ENCODE peak calls at places on chromosome 16, in six cellular contexts. One of them, this sample, is unnamed.

GRCh38 chr16:85536073-85536410 is 77.1 kb upstream of the GSE1 start:
- DNase-seq in nucleus accumbens: no peak
- DNase-seq in kidney epithelial cell: no peak
- DNase-seq in non-pigmented ciliary epithelial cell: no peak
- DNase-seq in hepatic stellate cell: no peak
- DNase-seq in stimulated activated CD4-positive, alpha-beta T cell treated with anti-CD3 and anti-CD28 coated beads, TNF-alpha, amount 100 ng/mL, for 48 hours: no peak
- DNase-seq in this sample: no peak

GRCh38 chr16:49492896-49493620 is 119.5 kb downstream of the C16orf78 start:
- DNase-seq in nucleus accumbens: no peak
- DNase-seq in non-pigmented ciliary epithelial cell: no peak
- DNase-seq in stimulated activated CD4-positive, alpha-beta T cell treated with anti-CD3 and anti-CD28 coated beads, TNF-alpha, amount 100 ng/mL, for 48 hours: no peak
- DNase-seq in hepatic stellate cell: no peak
- DNase-seq in kidney epithelial cell: no peak
- DNase-seq in this sample: no peak

GRCh38 chr16:68444058-68444657 is 4.2 kb downstream of the SMPD3 start:
- DNase-seq in nucleus accumbens: no peak
- DNase-seq in stimulated activated CD4-positive, alpha-beta T cell treated with anti-CD3 and anti-CD28 coated beads, TNF-alpha, amount 100 ng/mL, for 48 hours: no peak
- DNase-seq in kidney epithelial cell: no peak
- DNase-seq in hepatic stellate cell: peak
- DNase-seq in non-pigmented ciliary epithelial cell: no peak
- DNase-seq in this sample: no peak

GRCh38 chr16:66421891-66422290 is 5.2 kb upstream of the BEAN1 start:
- DNase-seq in non-pigmented ciliary epithelial cell: no peak
- DNase-seq in stimulated activated CD4-positive, alpha-beta T cell treated with anti-CD3 and anti-CD28 coated beads, TNF-alpha, amount 100 ng/mL, for 48 hours: no peak
- DNase-seq in hepatic stellate cell: no peak
- DNase-seq in nucleus accumbens: no peak
- DNase-seq in kidney epithelial cell: no peak
- DNase-seq in this sample: no peak

GRCh38 chr16:47503936-47504335 is 42.8 kb downstream of the PHKB start:
- DNase-seq in non-pigmented ciliary epithelial cell: no peak
- DNase-seq in nucleus accumbens: no peak
- DNase-seq in hepatic stellate cell: no peak
- DNase-seq in kidney epithelial cell: peak
- DNase-seq in stimulated activated CD4-positive, alpha-beta T cell treated with anti-CD3 and anti-CD28 coated beads, TNF-alpha, amount 100 ng/mL, for 48 hours: no peak
- DNase-seq in this sample: no peak

GRCh38 chr16:17346441-17346773 is 124.4 kb downstream of the XYLT1 start:
- DNase-seq in nucleus accumbens: no peak
- DNase-seq in kidney epithelial cell: no peak
- DNase-seq in stimulated activated CD4-positive, alpha-beta T cell treated with anti-CD3 and anti-CD28 coated beads, TNF-alpha, amount 100 ng/mL, for 48 hours: no peak
- DNase-seq in hepatic stellate cell: no peak
- DNase-seq in non-pigmented ciliary epithelial cell: no peak
- DNase-seq in this sample: no peak

GRCh38 chr16:47644166-47644565 is 183.0 kb downstream of the PHKB start:
- DNase-seq in non-pigmented ciliary epithelial cell: peak
- DNase-seq in kidney epithelial cell: no peak
- DNase-seq in hepatic stellate cell: peak
- DNase-seq in nucleus accumbens: no peak
- DNase-seq in stimulated activated CD4-positive, alpha-beta T cell treated with anti-CD3 and anti-CD28 coated beads, TNF-alpha, amount 100 ng/mL, for 48 hours: no peak
- DNase-seq in this sample: no peak

GRCh38 chr16:23673971-23674614 is 4.6 kb upstream of the PLK1 start:
- DNase-seq in hepatic stellate cell: no peak
- DNase-seq in non-pigmented ciliary epithelial cell: no peak
- DNase-seq in stimulated activated CD4-positive, alpha-beta T cell treated with anti-CD3 and anti-CD28 coated beads, TNF-alpha, amount 100 ng/mL, for 48 hours: no peak
- DNase-seq in kidney epithelial cell: no peak
- DNase-seq in nucleus accumbens: no peak
- DNase-seq in this sample: no peak

GRCh38 chr16:15829460-15829859 is 27.4 kb downstream of the MYH11 start:
- DNase-seq in kidney epithelial cell: no peak
- DNase-seq in hepatic stellate cell: peak
- DNase-seq in stimulated activated CD4-positive, alpha-beta T cell treated with anti-CD3 and anti-CD28 coated beads, TNF-alpha, amount 100 ng/mL, for 48 hours: no peak
- DNase-seq in nucleus accumbens: no peak
- DNase-seq in non-pigmented ciliary epithelial cell: no peak
- DNase-seq in this sample: no peak

GRCh38 chr16:85455534-85455933 is 157.6 kb upstream of the GSE1 start:
- DNase-seq in non-pigmented ciliary epithelial cell: no peak
- DNase-seq in nucleus accumbens: no peak
- DNase-seq in kidney epithelial cell: no peak
- DNase-seq in hepatic stellate cell: no peak
- DNase-seq in stimulated activated CD4-positive, alpha-beta T cell treated with anti-CD3 and anti-CD28 coated beads, TNF-alpha, amount 100 ng/mL, for 48 hours: no peak
- DNase-seq in this sample: no peak

GRCh38 chr16:54444851-54445523 is 158.4 kb upstream of the IRX3 start:
- DNase-seq in nucleus accumbens: no peak
- DNase-seq in kidney epithelial cell: no peak
- DNase-seq in stimulated activated CD4-positive, alpha-beta T cell treated with anti-CD3 and anti-CD28 coated beads, TNF-alpha, amount 100 ng/mL, for 48 hours: no peak
- DNase-seq in hepatic stellate cell: no peak
- DNase-seq in non-pigmented ciliary epithelial cell: no peak
- DNase-seq in this sample: no peak

GRCh38 chr16:35192993-35193392 is 1733.6 kb downstream of the TP53TG3F start:
- DNase-seq in non-pigmented ciliary epithelial cell: no peak
- DNase-seq in kidney epithelial cell: no peak
- DNase-seq in nucleus accumbens: no peak
- DNase-seq in stimulated activated CD4-positive, alpha-beta T cell treated with anti-CD3 and anti-CD28 coated beads, TNF-alpha, amount 100 ng/mL, for 48 hours: no peak
- DNase-seq in hepatic stellate cell: no peak
- DNase-seq in this sample: no peak

GRCh38 chr16:14510939-14511797 is 118.9 kb downstream of the PARN start:
- DNase-seq in nucleus accumbens: no peak
- DNase-seq in stimulated activated CD4-positive, alpha-beta T cell treated with anti-CD3 and anti-CD28 coated beads, TNF-alpha, amount 100 ng/mL, for 48 hours: no peak
- DNase-seq in hepatic stellate cell: no peak
- DNase-seq in non-pigmented ciliary epithelial cell: peak
- DNase-seq in kidney epithelial cell: peak
- DNase-seq in this sample: no peak

GRCh38 chr16:84913315-84913714 is 93.5 kb downstream of the CRISPLD2 start:
- DNase-seq in kidney epithelial cell: no peak
- DNase-seq in hepatic stellate cell: no peak
- DNase-seq in non-pigmented ciliary epithelial cell: no peak
- DNase-seq in nucleus accumbens: no peak
- DNase-seq in stimulated activated CD4-positive, alpha-beta T cell treated with anti-CD3 and anti-CD28 coated beads, TNF-alpha, amount 100 ng/mL, for 48 hours: no peak
- DNase-seq in this sample: no peak

GRCh38 chr16:81716478-81717210 is 62.4 kb upstream of the PLCG2 start:
- DNase-seq in nucleus accumbens: no peak
- DNase-seq in non-pigmented ciliary epithelial cell: no peak
- DNase-seq in kidney epithelial cell: no peak
- DNase-seq in stimulated activated CD4-positive, alpha-beta T cell treated with anti-CD3 and anti-CD28 coated beads, TNF-alpha, amount 100 ng/mL, for 48 hours: no peak
- DNase-seq in hepatic stellate cell: no peak
- DNase-seq in this sample: no peak

GRCh38 chr16:81329947-81330346 is 15.2 kb downstream of the GAN start:
- DNase-seq in hepatic stellate cell: no peak
- DNase-seq in kidney epithelial cell: no peak
- DNase-seq in nucleus accumbens: no peak
- DNase-seq in stimulated activated CD4-positive, alpha-beta T cell treated with anti-CD3 and anti-CD28 coated beads, TNF-alpha, amount 100 ng/mL, for 48 hours: no peak
- DNase-seq in non-pigmented ciliary epithelial cell: no peak
- DNase-seq in this sample: no peak

GRCh38 chr16:73054732-73055481 is 7.0 kb upstream of the ZFHX3 start:
- DNase-seq in stimulated activated CD4-positive, alpha-beta T cell treated with anti-CD3 and anti-CD28 coated beads, TNF-alpha, amount 100 ng/mL, for 48 hours: no peak
- DNase-seq in nucleus accumbens: no peak
- DNase-seq in hepatic stellate cell: no peak
- DNase-seq in non-pigmented ciliary epithelial cell: no peak
- DNase-seq in kidney epithelial cell: no peak
- DNase-seq in this sample: no peak

GRCh38 chr16:12729448-12729847 is 74.2 kb downstream of the CPPED1 start:
- DNase-seq in non-pigmented ciliary epithelial cell: peak
- DNase-seq in hepatic stellate cell: no peak
- DNase-seq in nucleus accumbens: no peak
- DNase-seq in kidney epithelial cell: peak
- DNase-seq in stimulated activated CD4-positive, alpha-beta T cell treated with anti-CD3 and anti-CD28 coated beads, TNF-alpha, amount 100 ng/mL, for 48 hours: no peak
- DNase-seq in this sample: no peak

This sample was measured in substantia nigra.